ENCODE peak calls at places on chromosomes 5 and 9, in nine cellular contexts. R is tibial artery, N is osteoblast, D is AG04449, E is ascending aorta, K is body of pancreas, V is epithelial cell of esophagus, M is sigmoid colon, Q is HFF-Myc. O is an unnamed sample.
A peak's percentile ranks its signal among the peaks of the same experiment; 100 is the strongest.

GRCh38 chr9:31745886-31746285 is 638.6 kb upstream of the ACO1 start:
- DNase-seq in R (no peak), N (no peak), D (no peak), E (no peak), K (no peak), V (no peak), M (no peak), Q (no peak), O (no peak)

GRCh38 chr5:121572061-121572460 is 279.6 kb upstream of the FTMT start:
- DNase-seq in R (no peak), N (no peak), D (no peak), E (no peak), K (no peak), V (no peak), M (no peak), Q (no peak), O (no peak)

GRCh38 chr9:131366745-131367401 is 27.0 kb upstream of the PRRC2B start:
- DNase-seq in R (no peak), N (peak; percentile 82), D (peak; percentile 19), E (no peak), K (peak; percentile 48), V (peak; percentile 48), M (no peak), Q (peak; percentile 40), O (no peak)

GRCh38 chr9:133945314-133945975 is 46.7 kb downstream of the VAV2 start:
- DNase-seq in R (no peak), N (peak; percentile 73), D (no peak), E (no peak), K (no peak), V (no peak), M (peak; percentile 59), Q (no peak), O (no peak)

GRCh38 chr9:74496819-74497749 is at the start of gene RORB:
- DNase-seq in R (peak; percentile 82), N (peak; percentile 92), D (no peak), E (peak; percentile 64), K (peak; percentile 36), V (peak; percentile 26), M (peak; percentile 71), Q (no peak), O (peak; percentile 62)

GRCh38 chr5:148205044-148205813 is 2.4 kb downstream of the SPINK6 start:
- DNase-seq in R (no peak), N (no peak), D (no peak), E (no peak), K (no peak), V (peak; percentile 28), M (no peak), Q (no peak), O (no peak)

GRCh38 chr9:112032009-112032408 is 135.4 kb downstream of the UGCG start:
- DNase-seq in R (no peak), N (no peak), D (no peak), E (no peak), K (no peak), V (no peak), M (no peak), Q (no peak), O (no peak)

GRCh38 chr5:56170557-56170956 is 62.6 kb downstream of the ANKRD55 start:
- DNase-seq in R (peak; percentile 82), N (peak; percentile 62), D (no peak), E (peak; percentile 77), K (peak; percentile 43), V (no peak), M (no peak), Q (no peak), O (peak; percentile 50)

GRCh38 chr9:137611623-137612609 is 6.4 kb downstream of the ARRDC1 start:
- DNase-seq in R (peak; percentile 68), N (peak; percentile 98), D (no peak), E (peak; percentile 80), K (peak; percentile 84), V (peak; percentile 99), M (no peak), Q (no peak), O (peak; percentile 82)

GRCh38 chr9:130039504-130040147 is 3.4 kb downstream of the FNBP1 start:
- DNase-seq in R (no peak), N (peak; percentile 32), D (no peak), E (peak; percentile 55), K (no peak), V (no peak), M (no peak), Q (no peak), O (no peak)

GRCh38 chr9:4382722-4383317 is 83.0 kb upstream of the GLIS3 start:
- DNase-seq in R (no peak), N (no peak), D (no peak), E (no peak), K (no peak), V (peak; percentile 54), M (no peak), Q (no peak), O (peak; percentile 4)

GRCh38 chr5:96432245-96433065 is 593 bp downstream of the PCSK1 start:
- DNase-seq in R (peak; percentile 62), N (peak; percentile 37), D (no peak), E (no peak), K (no peak), V (no peak), M (no peak), Q (no peak), O (no peak)

GRCh38 chr5:135307143-135307903 is 91.7 kb downstream of the MACROH2A1 start:
- DNase-seq in R (no peak), N (no peak), D (no peak), E (peak; percentile 48), K (no peak), V (no peak), M (no peak), Q (no peak), O (no peak)

GRCh38 chr5:159877894-159878448 is 38.3 kb upstream of the ADRA1B start:
- DNase-seq in R (peak; percentile 84), N (no peak), D (no peak), E (peak; percentile 77), K (peak; percentile 11), V (no peak), M (peak; percentile 85), Q (no peak), O (no peak)

GRCh38 chr5:91049800-91050199 is 333.3 kb downstream of the ARRDC3 start:
- DNase-seq in R (no peak), N (no peak), D (no peak), E (no peak), K (no peak), V (peak; percentile 53), M (no peak), Q (no peak), O (peak; percentile 34)

GRCh38 chr9:86713970-86714369 is 233.3 kb downstream of the GAS1 start:
- DNase-seq in R (no peak), N (no peak), D (no peak), E (no peak), K (no peak), V (no peak), M (no peak), Q (no peak), O (peak; percentile 65)

GRCh38 chr5:82748688-82749091 is 328.5 kb downstream of the TMEM167A start:
- DNase-seq in R (no peak), N (no peak), D (no peak), E (no peak), K (no peak), V (no peak), M (no peak), Q (no peak), O (no peak)

GRCh38 chr9:99264070-99264469 is 42.0 kb downstream of the SEC61B start:
- DNase-seq in R (no peak), N (no peak), D (no peak), E (no peak), K (no peak), V (peak; percentile 62), M (no peak), Q (no peak), O (no peak)

GRCh38 chr5:168111433-168111832 is 180.0 kb upstream of the WWC1 start:
- DNase-seq in R (no peak), N (no peak), D (no peak), E (no peak), K (no peak), V (no peak), M (no peak), Q (no peak), O (no peak)

GRCh38 chr9:131747352-131747751 is 7.5 kb upstream of the RAPGEF1 start:
- DNase-seq in R (no peak), N (no peak), D (no peak), E (no peak), K (no peak), V (peak; percentile 73), M (no peak), Q (no peak), O (peak; percentile 75)

GRCh38 chr5:14109041-14109747 is 33.9 kb upstream of the TRIO start:
- DNase-seq in R (no peak), N (no peak), D (no peak), E (no peak), K (no peak), V (peak; percentile 82), M (no peak), Q (no peak), O (peak; percentile 82)

GRCh38 chr9:128409998-128410397 is 10.7 kb upstream of the CERCAM start:
- DNase-seq in R (no peak), N (peak; percentile 95), D (no peak), E (no peak), K (no peak), V (no peak), M (no peak), Q (no peak), O (peak; percentile 52)
- TF ChIP-seq CTCF in R (no peak), N (peak; percentile 53), D (peak; percentile 34), E (no peak), K (no peak), V (peak; percentile 44), M (no peak), Q (peak; percentile 43), O (peak; percentile 40)

GRCh38 chr5:110844251-110844650 is 105.4 kb downstream of the SLC25A46 start:
- DNase-seq in R (no peak), N (no peak), D (no peak), E (no peak), K (no peak), V (no peak), M (no peak), Q (no peak), O (no peak)
- H3K4me3 ChIP-seq in R (no peak overlapping the region), N (no peak overlapping the region), D (no peak overlapping the region), E (no peak overlapping the region), K (no peak overlapping the region), V (no peak overlapping the region), M (no peak overlapping the region), Q (no peak overlapping the region), O (no peak overlapping the region)

DNA sequence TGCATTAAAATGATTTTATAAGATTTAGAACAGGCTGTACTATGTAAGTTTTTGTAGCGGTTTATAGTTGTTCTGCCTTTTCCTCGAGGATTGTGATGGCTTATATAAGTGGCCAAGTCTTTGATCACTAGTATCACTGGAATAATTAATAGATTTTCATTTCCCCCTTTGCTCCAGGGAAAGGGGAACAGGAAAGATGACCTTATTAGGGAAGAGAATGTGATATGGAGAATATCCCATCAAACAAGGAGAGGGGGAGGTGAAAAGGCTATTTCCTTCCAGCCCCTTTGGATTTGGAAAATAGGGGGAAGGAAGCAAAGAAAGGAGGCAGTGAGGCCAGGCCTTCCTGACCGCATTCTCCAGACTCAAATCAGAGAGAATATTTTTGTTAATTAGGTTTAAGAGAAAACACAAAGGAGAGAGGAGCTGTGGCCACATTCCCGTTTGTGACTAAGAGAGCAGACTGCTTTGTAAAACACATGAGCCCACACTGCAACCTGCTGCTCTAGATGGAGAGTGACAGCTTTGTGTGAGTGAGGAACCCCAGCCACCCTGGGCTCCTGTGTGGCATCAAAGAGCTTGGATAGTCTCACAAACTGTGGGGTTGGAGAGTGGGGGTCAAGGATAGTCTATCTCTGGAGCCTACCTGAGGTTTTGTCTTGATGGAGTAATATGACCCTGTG is 359.5 kb downstream of the DTWD2 start:
- DNase-seq in R (no peak), N (no peak), D (no peak), E (no peak), K (no peak), V (no peak), M (no peak), Q (no peak), O (no peak)
- TF ChIP-seq CTCF in R (no peak), N (no peak), D (no peak), E (no peak), K (no peak), V (no peak), M (no peak), Q (no peak), O (no peak)

GRCh38 chr9:89179920-89180667 is 1.5 kb upstream of the SHC3 start:
- DNase-seq in R (peak; percentile 93), N (peak; percentile 99), D (peak; percentile 67), E (peak; percentile 92), K (peak; percentile 92), V (peak; percentile 95), M (peak; percentile 95), Q (peak; percentile 75), O (peak; percentile 94)
- H3K4me3 ChIP-seq in R (peak overlapping the region; percentile 37), N (peak overlapping the region; percentile 73), D (peak overlapping the region; percentile 53), E (peak overlapping the region; percentile 66), K (no peak overlapping the region), V (peak overlapping the region; percentile 40), M (peak overlapping the region; percentile 43), Q (peak overlapping the region; percentile 40), O (peak overlapping the region; percentile 48)

O was measured in foreskin fibroblast.